ENCODE peak calls at places on chromosomes 2 and 18, in nine cellular contexts. B, T, U, N, Z, K, M, E and I are unnamed samples.
A peak's percentile ranks its signal among the peaks of the same experiment; 100 is the strongest.

GRCh38 chr18:10231220-10231619 is 223.2 kb upstream of the APCDD1 start:
- DNase-seq in E (no peak), K (no peak), U (no peak), M (no peak), B (no peak), Z (no peak), T (no peak), N (no peak), I (no peak)

GRCh38 chr2:76569819-76570218 is 859.1 kb upstream of the GCFC2 start:
- DNase-seq in E (no peak), K (no peak), T (no peak), N (peak; percentile 69), M (no peak), B (no peak), Z (no peak), U (no peak), I (no peak)

GRCh38 chr2:210310550-210310949 is 4.4 kb downstream of the MYL1 start:
- DNase-seq in T (no peak), E (no peak), B (no peak), Z (no peak), N (no peak), K (no peak), U (no peak), M (no peak), I (no peak)

GRCh38 chr2:5691659-5692529 is at the start of gene SOX11:
- DNase-seq in B (peak; percentile 87), Z (no peak), U (no peak), M (peak; percentile 97), K (no peak), E (no peak), T (no peak), N (peak; percentile 84), I (peak; percentile 69)

GRCh38 chr2:37585295-37585908 is 86.0 kb downstream of the CDC42EP3 start:
- DNase-seq in N (peak; percentile 88), K (no peak), Z (no peak), M (no peak), E (peak; percentile 32), B (no peak), T (no peak), U (no peak), I (no peak)

GRCh38 chr2:35114765-35115164 is 1240.8 kb upstream of the CRIM1 start:
- DNase-seq in K (no peak), Z (no peak), U (peak; percentile 11), E (no peak), B (no peak), T (no peak), N (no peak), M (peak; percentile 42), I (no peak)

GRCh38 chr2:30300456-30301221 is 69.3 kb downstream of the LBH start:
- DNase-seq in T (peak; percentile 34), Z (no peak), K (peak; percentile 45), B (no peak), N (peak; percentile 31), U (no peak), M (peak; percentile 43), E (no peak), I (no peak)

GRCh38 chr2:227147023-227147422 is 17.0 kb downstream of the COL4A4 start:
- DNase-seq in T (no peak), N (no peak), E (peak; percentile 86), B (no peak), Z (no peak), K (peak; percentile 79), U (no peak), M (no peak), I (no peak)

GRCh38 chr18:45357681-45358470 is 257.4 kb upstream of the SLC14A2 start:
- DNase-seq in U (no peak), N (peak; percentile 81), K (no peak), M (no peak), E (peak; percentile 75), B (no peak), Z (no peak), T (no peak), I (no peak)

GRCh38 chr2:135052997-135053474 is 944 bp downstream of the RAB3GAP1 start:
- DNase-seq in T (no peak), Z (peak; percentile 6), M (no peak), E (no peak), U (peak; percentile 45), N (peak; percentile 14), B (no peak), K (peak; percentile 29), I (peak; percentile 80)

GRCh38 chr2:88187038-88187676 is 17.0 kb downstream of the THNSL2 start:
- DNase-seq in E (peak; percentile 48), K (peak; percentile 50), T (no peak), N (peak; percentile 76), B (no peak), U (peak; percentile 46), Z (peak; percentile 17), M (peak; percentile 89), I (no peak)

GRCh38 chr2:55618025-55618648 is 715 bp upstream of the PPP4R3B start:
- DNase-seq in B (no peak), E (peak; percentile 15), K (peak; percentile 25), Z (no peak), N (peak; percentile 43), U (peak; percentile 34), T (no peak), M (peak; percentile 16), I (no peak)

GRCh38 chr2:222756362-222756831 is 84.9 kb downstream of the MOGAT1 start:
- DNase-seq in T (no peak), Z (no peak), U (no peak), M (no peak), E (no peak), K (peak; percentile 23), B (no peak), N (no peak), I (no peak)

GRCh38 chr2:18677280-18677679 is 87.9 kb upstream of the NT5C1B start:
- DNase-seq in Z (no peak), K (no peak), B (no peak), T (no peak), U (no peak), N (no peak), M (no peak), E (no peak), I (no peak)

GRCh38 chr18:53426656-53427055 is 797.8 kb downstream of the MBD2 start:
- DNase-seq in M (no peak), U (no peak), Z (no peak), B (no peak), T (no peak), K (no peak), E (no peak), N (peak; percentile 92), I (no peak)

GRCh38 chr18:33839452-33840225 is 261.6 kb downstream of the ASXL3 start:
- DNase-seq in M (peak; percentile 18), K (no peak), U (peak; percentile 59), N (peak; percentile 97), E (peak; percentile 69), B (no peak), T (no peak), Z (no peak), I (no peak)

GRCh38 chr2:17600805-17601204 is 60.3 kb downstream of the VSNL1 start:
- DNase-seq in M (no peak), B (no peak), N (no peak), E (no peak), Z (no peak), K (no peak), U (no peak), T (no peak), I (no peak)

GRCh38 chr2:151902829-151903228 is 74.6 kb upstream of the ARL5A start:
- DNase-seq in U (no peak), B (no peak), Z (no peak), T (no peak), N (no peak), E (no peak), K (no peak), M (no peak), I (no peak)

GRCh38 chr2:101133492-101134101 is 17.6 kb downstream of the TBC1D8 start:
- DNase-seq in M (no peak), T (no peak), N (no peak), E (no peak), B (no peak), K (no peak), U (no peak), Z (no peak), I (no peak)

GRCh38 chr2:58347810-58348209 is 106.7 kb upstream of the FANCL start:
- DNase-seq in T (no peak), B (no peak), M (no peak), N (no peak), K (no peak), Z (no peak), E (no peak), U (no peak), I (no peak)

GRCh38 chr2:195672674-195673073 is 15.6 kb downstream of the SLC39A10 start:
- DNase-seq in K (no peak), E (no peak), B (no peak), T (no peak), U (peak; percentile 25), N (peak; percentile 30), Z (no peak), M (peak; percentile 19), I (no peak)

GRCh38 chr18:76722224-76723061 is 99.9 kb upstream of the ZNF236 start:
- DNase-seq in U (no peak), Z (no peak), N (no peak), T (no peak), B (no peak), K (no peak), M (peak; percentile 56), E (no peak), I (no peak)

GRCh38 chr2:21310493-21310892 is 186.7 kb downstream of the TDRD15 start:
- DNase-seq in Z (no peak), B (no peak), T (no peak), E (no peak), M (no peak), K (no peak), N (no peak), U (no peak), I (no peak)

GRCh38 chr18:28163201-28163778 is 13.6 kb downstream of the CDH2 start:
- DNase-seq in Z (no peak), N (no peak), T (no peak), U (no peak), B (no peak), K (peak; percentile 65), M (no peak), E (peak; percentile 72), I (no peak)

GRCh38 chr18:78240091-78240490 is 739.5 kb upstream of the SALL3 start:
- DNase-seq in M (no peak), U (no peak), T (no peak), K (no peak), Z (no peak), B (no peak), N (no peak), E (no peak), I (no peak)

GRCh38 chr2:226788064-226788463 is 11.6 kb downstream of the IRS1 start:
- DNase-seq in N (no peak), B (no peak), K (no peak), T (no peak), U (no peak), M (no peak), Z (no peak), E (no peak), I (no peak)

GRCh38 chr2:150526827-150527226 is 39.4 kb upstream of the RND3 start:
- DNase-seq in M (no peak), U (peak; percentile 62), T (no peak), N (no peak), B (peak; percentile 32), Z (no peak), K (peak; percentile 95), E (peak; percentile 92), I (no peak)

GRCh38 chr2:172484253-172484652 is 56.9 kb downstream of the ITGA6 start:
- DNase-seq in T (no peak), Z (no peak), B (no peak), M (no peak), K (peak; percentile 22), U (peak; percentile 35), N (peak; percentile 14), E (peak; percentile 30), I (no peak)

GRCh38 chr2:232981356-232981755 is 31.7 kb downstream of the NGEF start:
- DNase-seq in U (no peak), T (no peak), K (no peak), M (no peak), Z (no peak), E (no peak), B (no peak), N (no peak), I (peak; percentile 14)

GRCh38 chr18:51068111-51068510 is 38.1 kb downstream of the SMAD4 start:
- DNase-seq in Z (no peak), T (no peak), K (peak; percentile 92), E (peak; percentile 41), M (no peak), B (no peak), U (peak; percentile 14), N (no peak), I (no peak)

GRCh38 chr2:120619579-120619978 is 116.1 kb upstream of the GLI2 start:
- DNase-seq in Z (no peak), T (no peak), U (no peak), N (peak; percentile 7), K (no peak), M (no peak), B (no peak), E (no peak), I (peak; percentile 13)